ENCODE peak calls at places on chromosome 18, in nine cellular contexts. One of them, this sample, is unnamed.

GRCh38 chr18:79136742-79137141 is 67.5 kb downstream of the ATP9B start:
- DNase-seq in NCI-H748 treated with DMSO at 0.1 percent for 48 hours: no peak
- DNase-seq in anterior cingulate cortex: no peak
- DNase-seq in psoas muscle: no peak
- DNase-seq in HFF-Myc: no peak
- DNase-seq in T-helper 9 cell: no peak
- DNase-seq in T-helper 17 cell: no peak
- DNase-seq in mucosa of descending colon: no peak
- DNase-seq in activated T-cell treated with anti-CD3 and anti-CD28 coated beads for 1 hour: no peak
- DNase-seq in this sample: no peak

GRCh38 chr18:55396267-55396905 is 191.6 kb downstream of the TCF4 start:
- DNase-seq in T-helper 17 cell: no peak
- DNase-seq in activated T-cell treated with anti-CD3 and anti-CD28 coated beads for 1 hour: no peak
- DNase-seq in anterior cingulate cortex: no peak
- DNase-seq in psoas muscle: no peak
- DNase-seq in HFF-Myc: no peak
- DNase-seq in mucosa of descending colon: no peak
- DNase-seq in NCI-H748 treated with DMSO at 0.1 percent for 48 hours: no peak
- DNase-seq in T-helper 9 cell: no peak
- DNase-seq in this sample: no peak

GRCh38 chr18:48833701-48834394 is 116.9 kb downstream of the SMAD7 start:
- DNase-seq in anterior cingulate cortex: no peak
- DNase-seq in NCI-H748 treated with DMSO at 0.1 percent for 48 hours: no peak
- DNase-seq in psoas muscle: no peak
- DNase-seq in activated T-cell treated with anti-CD3 and anti-CD28 coated beads for 1 hour: peak; percentile 27
- DNase-seq in T-helper 9 cell: peak; percentile 44
- DNase-seq in HFF-Myc: no peak
- DNase-seq in mucosa of descending colon: peak; percentile 50
- DNase-seq in T-helper 17 cell: no peak
- DNase-seq in this sample: no peak

GRCh38 chr18:4455113-4455811 is at the start of gene DLGAP1:
- DNase-seq in NCI-H748 treated with DMSO at 0.1 percent for 48 hours: no peak
- DNase-seq in activated T-cell treated with anti-CD3 and anti-CD28 coated beads for 1 hour: no peak
- DNase-seq in T-helper 9 cell: no peak
- DNase-seq in psoas muscle: peak; percentile 45
- DNase-seq in HFF-Myc: no peak
- DNase-seq in anterior cingulate cortex: peak; percentile 40
- DNase-seq in mucosa of descending colon: peak; percentile 71
- DNase-seq in T-helper 17 cell: no peak
- DNase-seq in this sample: no peak

GRCh38 chr18:58896734-58897508 is 32.2 kb downstream of the ZNF532 start:
- DNase-seq in T-helper 17 cell: no peak
- DNase-seq in mucosa of descending colon: no peak
- DNase-seq in anterior cingulate cortex: no peak
- DNase-seq in HFF-Myc: no peak
- DNase-seq in activated T-cell treated with anti-CD3 and anti-CD28 coated beads for 1 hour: no peak
- DNase-seq in psoas muscle: no peak
- DNase-seq in T-helper 9 cell: no peak
- DNase-seq in NCI-H748 treated with DMSO at 0.1 percent for 48 hours: no peak
- DNase-seq in this sample: no peak

GRCh38 chr18:75107196-75107930 is 101.6 kb downstream of the PTGR3 start:
- DNase-seq in T-helper 9 cell: no peak
- DNase-seq in NCI-H748 treated with DMSO at 0.1 percent for 48 hours: no peak
- DNase-seq in activated T-cell treated with anti-CD3 and anti-CD28 coated beads for 1 hour: no peak
- DNase-seq in anterior cingulate cortex: no peak
- DNase-seq in HFF-Myc: no peak
- DNase-seq in psoas muscle: no peak
- DNase-seq in mucosa of descending colon: no peak
- DNase-seq in T-helper 17 cell: no peak
- DNase-seq in this sample: no peak

GRCh38 chr18:8623549-8624106 is 14.4 kb downstream of the RAB12 start:
- DNase-seq in T-helper 17 cell: no peak
- DNase-seq in psoas muscle: no peak
- DNase-seq in mucosa of descending colon: no peak
- DNase-seq in anterior cingulate cortex: no peak
- DNase-seq in HFF-Myc: no peak
- DNase-seq in activated T-cell treated with anti-CD3 and anti-CD28 coated beads for 1 hour: no peak
- DNase-seq in NCI-H748 treated with DMSO at 0.1 percent for 48 hours: peak; percentile 60
- DNase-seq in T-helper 9 cell: no peak
- DNase-seq in this sample: no peak

GRCh38 chr18:58051765-58052460 is 7.9 kb downstream of the NEDD4L start:
- DNase-seq in HFF-Myc: no peak
- DNase-seq in psoas muscle: no peak
- DNase-seq in anterior cingulate cortex: no peak
- DNase-seq in NCI-H748 treated with DMSO at 0.1 percent for 48 hours: no peak
- DNase-seq in mucosa of descending colon: no peak
- DNase-seq in T-helper 17 cell: no peak
- DNase-seq in T-helper 9 cell: no peak
- DNase-seq in activated T-cell treated with anti-CD3 and anti-CD28 coated beads for 1 hour: no peak
- DNase-seq in this sample: no peak

GRCh38 chr18:77255426-77256105 is 5.9 kb downstream of the GALR1 start:
- DNase-seq in HFF-Myc: no peak
- DNase-seq in mucosa of descending colon: no peak
- DNase-seq in activated T-cell treated with anti-CD3 and anti-CD28 coated beads for 1 hour: no peak
- DNase-seq in NCI-H748 treated with DMSO at 0.1 percent for 48 hours: no peak
- DNase-seq in T-helper 9 cell: no peak
- DNase-seq in anterior cingulate cortex: no peak
- DNase-seq in psoas muscle: no peak
- DNase-seq in T-helper 17 cell: no peak
- DNase-seq in this sample: no peak

GRCh38 chr18:13137041-13137938 is 81.3 kb upstream of the LDLRAD4 start:
- DNase-seq in NCI-H748 treated with DMSO at 0.1 percent for 48 hours: no peak
- DNase-seq in mucosa of descending colon: peak; percentile 50
- DNase-seq in activated T-cell treated with anti-CD3 and anti-CD28 coated beads for 1 hour: peak; percentile 12
- DNase-seq in psoas muscle: peak; percentile 56
- DNase-seq in HFF-Myc: no peak
- DNase-seq in anterior cingulate cortex: no peak
- DNase-seq in T-helper 17 cell: no peak
- DNase-seq in T-helper 9 cell: peak; percentile 19
- DNase-seq in this sample: no peak

GRCh38 chr18:78073275-78073674 is 823.6 kb downstream of the GALR1 start:
- DNase-seq in psoas muscle: no peak
- DNase-seq in mucosa of descending colon: peak; percentile 4
- DNase-seq in activated T-cell treated with anti-CD3 and anti-CD28 coated beads for 1 hour: no peak
- DNase-seq in HFF-Myc: no peak
- DNase-seq in anterior cingulate cortex: no peak
- DNase-seq in T-helper 9 cell: no peak
- DNase-seq in T-helper 17 cell: no peak
- DNase-seq in NCI-H748 treated with DMSO at 0.1 percent for 48 hours: peak; percentile 35
- DNase-seq in this sample: no peak

GRCh38 chr18:23106575-23106974 is 28.7 kb upstream of the CABLES1 start:
- DNase-seq in HFF-Myc: peak; percentile 77
- DNase-seq in T-helper 17 cell: no peak
- DNase-seq in T-helper 9 cell: no peak
- DNase-seq in psoas muscle: no peak
- DNase-seq in anterior cingulate cortex: no peak
- DNase-seq in mucosa of descending colon: peak; percentile 54
- DNase-seq in NCI-H748 treated with DMSO at 0.1 percent for 48 hours: no peak
- DNase-seq in activated T-cell treated with anti-CD3 and anti-CD28 coated beads for 1 hour: no peak
- DNase-seq in this sample: no peak

GRCh38 chr18:61666876-61667590 is 225.8 kb downstream of the RNF152 start:
- DNase-seq in T-helper 17 cell: no peak
- DNase-seq in mucosa of descending colon: no peak
- DNase-seq in psoas muscle: no peak
- DNase-seq in activated T-cell treated with anti-CD3 and anti-CD28 coated beads for 1 hour: no peak
- DNase-seq in T-helper 9 cell: no peak
- DNase-seq in HFF-Myc: no peak
- DNase-seq in anterior cingulate cortex: no peak
- DNase-seq in NCI-H748 treated with DMSO at 0.1 percent for 48 hours: no peak
- DNase-seq in this sample: no peak

GRCh38 chr18:48767090-48767670 is 183.6 kb downstream of the SMAD7 start:
- DNase-seq in T-helper 17 cell: no peak
- DNase-seq in HFF-Myc: no peak
- DNase-seq in NCI-H748 treated with DMSO at 0.1 percent for 48 hours: peak; percentile 1
- DNase-seq in psoas muscle: peak; percentile 55
- DNase-seq in activated T-cell treated with anti-CD3 and anti-CD28 coated beads for 1 hour: no peak
- DNase-seq in anterior cingulate cortex: no peak
- DNase-seq in mucosa of descending colon: no peak
- DNase-seq in T-helper 9 cell: no peak
- DNase-seq in this sample: no peak

GRCh38 chr18:79763407-79763806 is 34.3 kb upstream of the KCNG2 start:
- DNase-seq in psoas muscle: no peak
- DNase-seq in NCI-H748 treated with DMSO at 0.1 percent for 48 hours: no peak
- DNase-seq in T-helper 9 cell: no peak
- DNase-seq in HFF-Myc: no peak
- DNase-seq in activated T-cell treated with anti-CD3 and anti-CD28 coated beads for 1 hour: no peak
- DNase-seq in mucosa of descending colon: no peak
- DNase-seq in T-helper 17 cell: no peak
- DNase-seq in anterior cingulate cortex: no peak
- DNase-seq in this sample: no peak

GRCh38 chr18:35949903-35950627 is 22.4 kb upstream of the RMP24 start:
- DNase-seq in activated T-cell treated with anti-CD3 and anti-CD28 coated beads for 1 hour: peak; percentile 41
- DNase-seq in T-helper 17 cell: peak; percentile 35
- DNase-seq in mucosa of descending colon: peak; percentile 63
- DNase-seq in NCI-H748 treated with DMSO at 0.1 percent for 48 hours: peak; percentile 69
- DNase-seq in psoas muscle: peak; percentile 38
- DNase-seq in T-helper 9 cell: peak; percentile 32
- DNase-seq in anterior cingulate cortex: peak; percentile 35
- DNase-seq in HFF-Myc: no peak
- DNase-seq in this sample: no peak

GRCh38 chr18:13629841-13630747 is 96.3 kb downstream of the FAM210A start:
- DNase-seq in mucosa of descending colon: peak; percentile 61
- DNase-seq in anterior cingulate cortex: peak; percentile 52
- DNase-seq in T-helper 9 cell: peak; percentile 12
- DNase-seq in psoas muscle: no peak
- DNase-seq in NCI-H748 treated with DMSO at 0.1 percent for 48 hours: peak; percentile 63
- DNase-seq in T-helper 17 cell: no peak
- DNase-seq in activated T-cell treated with anti-CD3 and anti-CD28 coated beads for 1 hour: no peak
- DNase-seq in HFF-Myc: no peak
- DNase-seq in this sample: no peak

GRCh38 chr18:60624207-60624606 is 251.6 kb upstream of the MC4R start:
- DNase-seq in HFF-Myc: no peak
- DNase-seq in T-helper 9 cell: no peak
- DNase-seq in NCI-H748 treated with DMSO at 0.1 percent for 48 hours: no peak
- DNase-seq in activated T-cell treated with anti-CD3 and anti-CD28 coated beads for 1 hour: no peak
- DNase-seq in T-helper 17 cell: no peak
- DNase-seq in anterior cingulate cortex: no peak
- DNase-seq in mucosa of descending colon: no peak
- DNase-seq in psoas muscle: no peak
- DNase-seq in this sample: no peak

GRCh38 chr18:61823595-61823994 is 69.2 kb downstream of the RNF152 start:
- DNase-seq in mucosa of descending colon: no peak
- DNase-seq in T-helper 9 cell: no peak
- DNase-seq in anterior cingulate cortex: no peak
- DNase-seq in psoas muscle: no peak
- DNase-seq in NCI-H748 treated with DMSO at 0.1 percent for 48 hours: no peak
- DNase-seq in T-helper 17 cell: no peak
- DNase-seq in activated T-cell treated with anti-CD3 and anti-CD28 coated beads for 1 hour: no peak
- DNase-seq in HFF-Myc: no peak
- DNase-seq in this sample: no peak

GRCh38 chr18:63785031-63785430 is 9.8 kb downstream of the SERPINB7 start:
- DNase-seq in mucosa of descending colon: no peak
- DNase-seq in T-helper 17 cell: no peak
- DNase-seq in psoas muscle: no peak
- DNase-seq in activated T-cell treated with anti-CD3 and anti-CD28 coated beads for 1 hour: no peak
- DNase-seq in anterior cingulate cortex: no peak
- DNase-seq in T-helper 9 cell: no peak
- DNase-seq in HFF-Myc: no peak
- DNase-seq in NCI-H748 treated with DMSO at 0.1 percent for 48 hours: no peak
- DNase-seq in this sample: no peak

GRCh38 chr18:68701353-68701752 is 13.6 kb downstream of the TMX3 start:
- DNase-seq in T-helper 9 cell: no peak
- DNase-seq in anterior cingulate cortex: no peak
- DNase-seq in NCI-H748 treated with DMSO at 0.1 percent for 48 hours: no peak
- DNase-seq in mucosa of descending colon: no peak
- DNase-seq in psoas muscle: no peak
- DNase-seq in T-helper 17 cell: no peak
- DNase-seq in HFF-Myc: no peak
- DNase-seq in activated T-cell treated with anti-CD3 and anti-CD28 coated beads for 1 hour: no peak
- DNase-seq in this sample: no peak

GRCh38 chr18:21163647-21164625 is 52.3 kb upstream of the ROCK1 start:
- DNase-seq in activated T-cell treated with anti-CD3 and anti-CD28 coated beads for 1 hour: no peak
- DNase-seq in NCI-H748 treated with DMSO at 0.1 percent for 48 hours: no peak
- DNase-seq in HFF-Myc: peak; percentile 69
- DNase-seq in T-helper 9 cell: no peak
- DNase-seq in psoas muscle: no peak
- DNase-seq in anterior cingulate cortex: no peak
- DNase-seq in mucosa of descending colon: peak; percentile 31
- DNase-seq in T-helper 17 cell: no peak
- DNase-seq in this sample: no peak

GRCh38 chr18:3111523-3112240 is 98.7 kb upstream of the LPIN2 start:
- DNase-seq in anterior cingulate cortex: no peak
- DNase-seq in psoas muscle: no peak
- DNase-seq in HFF-Myc: no peak
- DNase-seq in NCI-H748 treated with DMSO at 0.1 percent for 48 hours: no peak
- DNase-seq in activated T-cell treated with anti-CD3 and anti-CD28 coated beads for 1 hour: no peak
- DNase-seq in mucosa of descending colon: no peak
- DNase-seq in T-helper 9 cell: no peak
- DNase-seq in T-helper 17 cell: no peak
- DNase-seq in this sample: no peak

GRCh38 chr18:10822457-10822856 is 296.6 kb downstream of the NAPG start:
- DNase-seq in T-helper 17 cell: no peak
- DNase-seq in activated T-cell treated with anti-CD3 and anti-CD28 coated beads for 1 hour: no peak
- DNase-seq in NCI-H748 treated with DMSO at 0.1 percent for 48 hours: no peak
- DNase-seq in T-helper 9 cell: no peak
- DNase-seq in mucosa of descending colon: no peak
- DNase-seq in HFF-Myc: no peak
- DNase-seq in psoas muscle: no peak
- DNase-seq in anterior cingulate cortex: no peak
- DNase-seq in this sample: no peak

GRCh38 chr18:3451989-3452749 is 2.2 kb downstream of the TGIF1 start:
- DNase-seq in T-helper 9 cell: peak; percentile 29
- DNase-seq in mucosa of descending colon: peak; percentile 85
- DNase-seq in HFF-Myc: no peak
- DNase-seq in activated T-cell treated with anti-CD3 and anti-CD28 coated beads for 1 hour: peak; percentile 18
- DNase-seq in psoas muscle: peak; percentile 42
- DNase-seq in T-helper 17 cell: peak; percentile 15
- DNase-seq in NCI-H748 treated with DMSO at 0.1 percent for 48 hours: no peak
- DNase-seq in anterior cingulate cortex: peak; percentile 26
- DNase-seq in this sample: no peak

GRCh38 chr18:23593720-23594119 is 7.4 kb upstream of the NPC1 start:
- DNase-seq in HFF-Myc: peak; percentile 31
- DNase-seq in T-helper 17 cell: no peak
- DNase-seq in psoas muscle: no peak
- DNase-seq in activated T-cell treated with anti-CD3 and anti-CD28 coated beads for 1 hour: no peak
- DNase-seq in T-helper 9 cell: no peak
- DNase-seq in anterior cingulate cortex: no peak
- DNase-seq in mucosa of descending colon: no peak
- DNase-seq in NCI-H748 treated with DMSO at 0.1 percent for 48 hours: no peak
- DNase-seq in this sample: no peak

This sample was measured in cortex of kidney.